ENCODE peak calls at places on chromosomes 5 and 9, in six cellular contexts. L, C, X, H, O and W are unnamed samples.

GRCh38 chr5:100647461-100648230 is 112.5 kb downstream of the FAM174A start:
- DNase-seq in L (peak; percentile 27), C (peak; percentile 43), X (no peak), H (no peak), O (no peak), W (peak; percentile 62)

GRCh38 chr5:168413062-168413461 is 73.2 kb upstream of the RARS1 start:
- DNase-seq in L (no peak), C (no peak), X (no peak), H (no peak), O (no peak), W (peak; percentile 73)

GRCh38 chr5:77461287-77461686 is 30.8 kb downstream of the WDR41 start:
- DNase-seq in L (no peak), C (no peak), X (no peak), H (no peak), O (no peak), W (no peak)

GRCh38 chr9:15142903-15143534 is 164.0 kb downstream of the TTC39B start:
- DNase-seq in L (peak; percentile 42), C (no peak), X (no peak), H (peak; percentile 61), O (peak; percentile 41), W (peak; percentile 48)

GRCh38 chr5:107607656-107608368 is 62.9 kb downstream of the EFNA5 start:
- DNase-seq in L (no peak), C (no peak), X (no peak), H (no peak), O (no peak), W (no peak)

GRCh38 chr9:37916471-37917314 is 12.8 kb upstream of the SLC25A51 start:
- DNase-seq in L (no peak), C (no peak), X (peak; percentile 17), H (no peak), O (no peak), W (no peak)

GRCh38 chr5:125696762-125697161 is 726.4 kb upstream of the GRAMD2B start:
- DNase-seq in L (peak; percentile 97), C (no peak), X (no peak), H (no peak), O (no peak), W (peak; percentile 2)

GRCh38 chr9:85202596-85202995 is 533.1 kb downstream of the NTRK2 start:
- DNase-seq in L (peak; percentile 91), C (no peak), X (no peak), H (peak; percentile 48), O (no peak), W (no peak)

GRCh38 chr9:35746583-35746982 is 2.4 kb downstream of the GBA2 start:
- DNase-seq in L (no peak), C (no peak), X (no peak), H (no peak), O (no peak), W (peak; percentile 96)

DNA sequence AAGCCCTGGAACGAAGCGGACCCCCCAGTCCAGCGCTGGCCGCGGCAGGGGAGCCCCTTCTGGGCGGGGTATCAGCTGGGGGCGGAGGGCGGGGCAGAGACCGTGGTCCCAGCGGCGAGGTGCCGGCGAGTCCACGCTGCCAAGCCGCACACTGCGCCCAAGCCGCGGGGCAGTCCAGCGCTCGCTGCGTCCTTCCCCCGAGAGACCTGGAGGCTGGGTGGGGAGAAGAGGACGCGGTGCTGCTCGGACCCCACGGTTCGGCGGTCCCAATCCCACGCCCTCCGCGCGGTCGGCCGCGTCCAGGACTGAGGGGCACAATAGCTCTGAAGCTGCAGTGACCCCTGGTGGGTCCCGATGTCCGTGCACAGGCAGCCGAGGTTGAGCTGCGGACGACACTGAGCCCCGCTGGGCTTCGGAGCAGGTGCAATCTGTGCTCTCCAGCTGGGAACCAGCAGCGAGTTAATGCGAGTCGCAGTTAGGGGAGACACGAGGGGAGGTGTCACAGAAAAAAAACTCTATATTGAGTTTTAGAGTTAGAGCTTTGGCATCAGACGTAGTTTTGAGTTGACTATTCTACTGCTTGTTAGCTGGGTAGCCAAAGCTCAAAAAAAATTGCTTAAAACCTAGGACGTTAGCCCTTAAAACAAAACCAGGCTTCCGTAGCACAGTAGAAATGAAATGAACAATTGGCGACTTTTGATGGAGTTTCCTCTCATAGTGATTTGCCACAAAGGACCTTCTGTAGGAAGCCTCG is 1.2 kb upstream of the EPB41L4A start:
- DNase-seq in L (peak; percentile 18), C (peak; percentile 89), X (no peak), H (peak; percentile 95), O (peak; percentile 77), W (peak; percentile 58)
- H3K27me3 ChIP-seq in L (peaks cover 15% of the 10 kb centered on the region), C (no peaks in the 10 kb centered on the region), X (peaks cover 10% of the 10 kb centered on the region), H (peaks cover 51% of the 10 kb centered on the region), O (peaks cover 14% of the 10 kb centered on the region), W (no peaks in the 10 kb centered on the region)

DNA sequence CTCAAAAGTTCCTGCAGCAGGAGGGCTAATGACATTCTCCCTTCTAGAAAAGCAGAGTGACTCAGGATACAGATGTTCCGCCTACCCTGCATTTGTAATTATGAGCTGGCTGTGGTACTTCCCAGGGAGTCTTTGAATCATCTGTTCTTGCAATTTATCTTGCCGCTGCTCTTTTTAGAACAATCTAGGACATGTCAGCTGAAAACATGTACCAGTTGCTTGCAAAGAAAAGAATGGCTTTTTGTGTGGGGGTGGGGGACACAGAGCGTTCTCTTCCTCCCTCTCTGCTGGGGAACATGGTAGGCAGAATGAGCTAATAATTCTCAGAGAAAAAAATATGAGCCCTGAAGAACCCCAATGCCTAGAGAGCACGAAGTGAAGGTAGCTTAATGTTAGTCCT is 51.7 kb upstream of the TUT7 start:
- DNase-seq in L (peak; percentile 93), C (no peak), X (no peak), H (peak; percentile 49), O (no peak), W (no peak)
- H3K4me3 ChIP-seq in L (peak overlapping the region; percentile 1), C (no peak overlapping the region), X (no peak overlapping the region), H (no peak overlapping the region), O (no peak overlapping the region), W (no peak overlapping the region)

DNA sequence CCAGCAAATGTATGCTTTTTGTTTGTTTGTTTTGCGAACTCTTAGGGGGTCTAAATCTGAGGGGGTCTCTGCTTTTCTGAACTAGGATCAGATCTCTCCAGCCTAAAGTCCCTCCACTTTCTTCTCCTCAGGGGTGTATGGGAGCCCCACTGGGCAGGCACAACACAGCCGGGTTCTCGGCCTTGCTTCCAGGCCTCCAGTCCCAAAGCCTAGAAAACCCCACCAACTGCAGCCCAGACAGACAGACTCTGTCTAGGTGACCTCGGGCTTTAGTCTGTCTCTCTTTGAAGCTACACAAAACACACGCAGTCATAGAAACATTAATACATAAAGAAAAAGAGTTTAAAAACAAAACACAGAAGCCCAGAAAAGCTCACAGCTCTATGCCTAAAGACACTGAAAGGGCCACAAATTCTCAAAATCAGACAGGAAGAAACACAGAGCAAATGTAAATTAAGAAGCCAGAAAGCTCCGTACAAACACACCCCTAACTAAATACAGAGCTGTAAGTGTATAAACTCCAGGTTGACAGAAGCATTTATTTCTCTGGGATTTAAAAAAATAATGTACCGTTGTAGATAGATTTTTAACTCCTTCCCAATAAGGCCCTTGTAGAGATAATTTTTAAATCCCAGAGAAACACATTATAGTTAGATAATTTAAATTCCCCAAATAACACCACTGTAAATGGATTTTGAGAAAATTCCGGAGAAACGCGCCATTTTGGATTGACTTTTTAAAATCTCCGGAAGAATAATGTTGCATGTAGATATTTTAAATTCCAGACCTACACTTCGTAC is 2.0 kb downstream of the PITX1 start:
- DNase-seq in L (no peak), C (peak; percentile 7), X (no peak), H (no peak), O (no peak), W (peak; percentile 31)
- H3K27me3 ChIP-seq in L (peaks cover 90% of the 10 kb centered on the region), C (peaks cover 100% of the 10 kb centered on the region), X (peaks cover 22% of the 10 kb centered on the region), H (peaks cover 96% of the 10 kb centered on the region), O (peaks cover 66% of the 10 kb centered on the region), W (peaks cover 20% of the 10 kb centered on the region)

DNA sequence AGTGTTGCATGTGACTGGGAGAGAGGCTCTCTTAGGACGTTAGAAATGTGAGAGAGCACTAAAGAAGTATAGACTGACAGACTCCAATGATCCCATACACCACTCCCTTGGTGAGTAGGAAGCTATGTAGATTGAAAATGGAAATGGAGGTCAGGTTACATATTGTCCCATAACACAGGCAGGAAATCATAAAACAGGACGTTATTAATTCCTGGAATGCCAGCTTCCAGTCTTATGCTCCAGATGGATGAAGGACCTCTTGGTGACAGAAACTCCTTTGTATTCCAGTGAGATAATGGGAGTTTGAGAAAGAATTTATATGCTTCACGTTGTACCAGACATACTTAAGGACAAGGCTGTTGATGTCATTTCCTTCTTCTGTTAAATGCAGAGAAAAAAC is 338.2 kb upstream of the ITGA1 start:
- DNase-seq in L (no peak), C (no peak), X (no peak), H (no peak), O (no peak), W (no peak)
- H3K4me3 ChIP-seq in L (no peak overlapping the region), C (no peak overlapping the region), X (no peak overlapping the region), H (no peak overlapping the region), O (no peak overlapping the region), W (no peak overlapping the region)

GRCh38 chr5:179141867-179142266 is 81.7 kb downstream of the ZNF354C start:
- DNase-seq in L (no peak), C (peak; percentile 1), X (no peak), H (no peak), O (no peak), W (no peak)
- H3K27me3 ChIP-seq in L (no peaks in the 10 kb centered on the region), C (peaks cover 22% of the 10 kb centered on the region), X (no peaks in the 10 kb centered on the region), H (no peaks in the 10 kb centered on the region), O (no peaks in the 10 kb centered on the region), W (no peaks in the 10 kb centered on the region)

DNA sequence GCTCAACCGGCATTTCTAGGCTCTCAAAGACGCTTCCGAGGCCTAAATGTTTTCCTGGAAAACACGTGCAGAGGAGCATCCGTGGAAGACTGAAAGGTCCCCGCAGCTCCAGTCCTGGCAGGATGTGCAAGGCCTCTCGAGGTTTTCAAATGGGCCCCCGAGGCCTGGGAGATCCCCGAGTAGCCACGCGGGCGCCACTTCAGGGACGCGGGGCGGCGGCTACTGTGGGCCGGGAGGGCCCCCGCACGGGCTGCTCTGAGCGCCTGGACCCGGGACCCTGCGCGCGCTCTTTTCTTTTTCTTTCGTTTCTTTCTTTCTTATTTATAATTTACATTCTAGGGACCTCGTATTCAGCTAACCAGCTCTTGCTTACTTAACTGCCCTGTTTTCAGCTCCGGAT is 4.3 kb upstream of the IRX2 start:
- DNase-seq in L (no peak), C (no peak), X (no peak), H (no peak), O (no peak), W (no peak)
- H3K4me3 ChIP-seq in L (peak overlapping the region; percentile 65), C (peak overlapping the region; percentile 56), X (no peak overlapping the region), H (peak overlapping the region; percentile 93), O (no peak overlapping the region), W (no peak overlapping the region)